ENCODE peak calls at places on chromosomes 2 and 18, in six cellular contexts. V is CD8-positive, alpha-beta memory T cell; C is kidney; W is neural progenitor cell; L is mucosa of descending colon; M is PC-3. H is an unnamed sample. For H3K4me1, the result is how much of the 10 kb centered on the place peaks cover.

GRCh38 chr18:67771271-67771670 is 254.8 kb upstream of the DSEL start:
- DNase-seq in V (no peak), C (no peak), W (no peak), L (no peak), M (peak), H (no peak)

GRCh38 chr2:210663574-210663973 is 107.2 kb downstream of the CPS1 start:
- DNase-seq in V (no peak), C (no peak), W (peak), L (no peak), M (peak), H (peak)

GRCh38 chr18:45119888-45120287 is 439.2 kb downstream of the SETBP1 start:
- DNase-seq in V (no peak), C (no peak), W (no peak), L (no peak), M (no peak), H (peak)

GRCh38 chr2:217995741-217996141 is 7.1 kb downstream of the TNS1 start:
- DNase-seq in V (no peak), C (peak), W (no peak), L (peak), M (no peak), H (peak)

GRCh38 chr2:236899945-236900640 is 185.6 kb upstream of the COPS8 start:
- DNase-seq in V (no peak), C (no peak), W (peak), L (no peak), M (no peak), H (no peak)

GRCh38 chr2:61750624-61751023 is 103.2 kb downstream of the FAM161A start:
- DNase-seq in V (no peak), C (no peak), W (no peak), L (no peak), M (no peak), H (no peak)

GRCh38 chr18:54117853-54118773 is 106.4 kb downstream of the MBD2 start:
- DNase-seq in V (no peak), C (no peak), W (peak), L (no peak), M (no peak), H (no peak)

GRCh38 chr2:121285077-121285449 is at the start of gene TFCP2L1:
- DNase-seq in V (no peak), C (peak), W (peak), L (peak), M (peak), H (peak)

GRCh38 chr2:105070010-105070865 is 32.4 kb downstream of the MRPS9 start:
- DNase-seq in V (no peak), C (no peak), W (no peak), L (no peak), M (no peak), H (no peak)

GRCh38 chr2:110866496-110866895 is 134.1 kb downstream of the ACOXL start:
- DNase-seq in V (no peak), C (no peak), W (peak), L (no peak), M (peak), H (no peak)

GRCh38 chr18:77084757-77085035 is 47.9 kb downstream of the MBP start:
- DNase-seq in V (no peak), C (no peak), W (no peak), L (no peak), M (no peak), H (no peak)

GRCh38 chr2:23327897-23328296 is 57.1 kb upstream of the KLHL29 start:
- DNase-seq in V (no peak), C (no peak), W (no peak), L (no peak), M (no peak), H (no peak)

GRCh38 chr2:203583696-203584095 is 48.6 kb upstream of the RAPH1 start:
- DNase-seq in V (no peak), C (no peak), W (no peak), L (no peak), M (peak), H (no peak)

GRCh38 chr2:5690718-5691658 is 1.2 kb upstream of the SOX11 start:
- DNase-seq in V (no peak), C (peak), W (peak), L (no peak), M (no peak), H (no peak)

GRCh38 chr18:56124186-56124585 is 514.2 kb downstream of the TXNL1 start:
- DNase-seq in V (no peak), C (no peak), W (no peak), L (no peak), M (peak), H (no peak)

GRCh38 chr2:42975358-42975717 is 183.0 kb upstream of the HAAO start:
- DNase-seq in V (no peak), C (no peak), W (no peak), L (peak), M (no peak), H (no peak)

GRCh38 chr2:138689705-138690104 is 90.5 kb downstream of the NXPH2 start:
- DNase-seq in V (no peak), C (no peak), W (no peak), L (no peak), M (no peak), H (no peak)

GRCh38 chr18:51559198-51559901 is 361.9 kb upstream of the MEX3C start:
- DNase-seq in V (no peak), C (no peak), W (no peak), L (no peak), M (no peak), H (no peak)

GRCh38 chr18:23683671-23684070 is 5.6 kb upstream of the LAMA3 start:
- DNase-seq in V (no peak), C (no peak), W (no peak), L (no peak), M (peak), H (no peak)

GRCh38 chr18:75132931-75133525 is 75.9 kb downstream of the PTGR3 start:
- DNase-seq in V (no peak), C (no peak), W (no peak), L (no peak), M (peak), H (no peak)

GRCh38 chr2:23381084-23381483 is 3.9 kb upstream of the KLHL29 start:
- DNase-seq in V (no peak), C (peak), W (no peak), L (no peak), M (peak), H (peak)

GRCh38 chr18:70234667-70235459 is 29.4 kb upstream of the RTTN start:
- DNase-seq in V (no peak), C (no peak), W (no peak), L (no peak), M (no peak), H (no peak)

GRCh38 chr2:20507711-20508110 is 60.8 kb downstream of the RHOB start:
- DNase-seq in V (no peak), C (no peak), W (no peak), L (no peak), M (no peak), H (no peak)

GRCh38 chr2:223076573-223076972 is 24.6 kb downstream of the KCNE4 start:
- DNase-seq in V (no peak), C (no peak), W (no peak), L (no peak), M (peak), H (no peak)

GRCh38 chr2:1010373-1011017 is 59.8 kb downstream of the SNTG2 start:
- DNase-seq in V (no peak), C (no peak), W (peak), L (no peak), M (no peak), H (peak)

GRCh38 chr2:120504936-120505705 is 159.2 kb downstream of the INHBB start:
- DNase-seq in V (no peak), C (peak), W (no peak), L (no peak), M (no peak), H (no peak)

GRCh38 chr2:240248981-240249422 is 108.5 kb upstream of the OTOS start:
- DNase-seq in V (no peak), C (peak), W (no peak), L (peak), M (no peak), H (no peak)

GRCh38 chr2:70570041-70570661 is 16.5 kb upstream of the TGFA start:
- DNase-seq in V (no peak), C (no peak), W (no peak), L (no peak), M (peak), H (no peak)

GRCh38 chr2:240626531-240627300 is 1.4 kb downstream of the GPR35 start:
- DNase-seq in V (no peak), C (peak), W (no peak), L (peak), M (no peak), H (no peak)

GRCh38 chr2:168525741-168526140 is 69.7 kb downstream of the CERS6 start:
- DNase-seq in V (no peak), C (no peak), W (no peak), L (no peak), M (no peak), H (no peak)
- H3K4me1 ChIP-seq in V (under half), C (under half), W (half or more), L (under half), M (under half), H (under half)

GRCh38 chr18:2978208-2978607 is 34.7 kb downstream of the LPIN2 start:
- DNase-seq in V (no peak), C (no peak), W (no peak), L (no peak), M (no peak), H (no peak)

GRCh38 chr18:2979871-2980606 is 32.9 kb downstream of the LPIN2 start:
- DNase-seq in V (no peak), C (peak), W (no peak), L (no peak), M (no peak), H (no peak)

GRCh38 chr18:2980607-2980923 is 32.4 kb downstream of the LPIN2 start:
- DNase-seq in V (no peak), C (no peak), W (no peak), L (no peak), M (no peak), H (no peak)

GRCh38 chr18:2978626-2979025 is 34.3 kb downstream of the LPIN2 start:
- DNase-seq in V (peak), C (no peak), W (no peak), L (no peak), M (peak), H (no peak)

DNA sequence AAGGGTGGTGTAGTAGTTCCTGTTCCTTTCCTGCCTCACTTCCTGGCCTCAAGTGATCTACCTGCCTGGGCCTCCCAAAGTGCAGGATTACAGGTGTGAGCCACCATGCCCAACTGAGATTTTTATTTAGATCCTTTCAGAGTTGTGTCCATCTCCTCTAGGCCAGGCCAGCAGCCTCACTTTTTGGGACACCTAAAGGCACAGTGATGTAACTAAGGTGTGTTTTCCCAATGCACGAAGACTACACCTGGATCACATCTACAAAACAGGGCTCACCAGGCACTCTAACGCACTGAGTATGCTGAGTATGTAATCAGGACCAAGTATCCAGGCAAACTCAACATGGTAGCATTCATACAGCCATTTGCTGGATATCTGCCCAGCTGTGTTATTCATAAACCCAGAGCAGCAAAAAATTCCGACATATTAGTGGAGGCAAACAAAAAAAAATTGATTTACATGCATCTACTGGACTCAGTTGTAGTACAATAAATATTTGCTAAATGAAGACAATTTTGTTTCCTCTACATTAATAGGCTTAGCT is 33.8 kb downstream of the LPIN2 start:
- DNase-seq in V (no peak), C (no peak), W (no peak), L (no peak), M (no peak), H (peak)
- H3K4me1 ChIP-seq in V (half or more), C (under half), W (under half), L (under half), M (under half), H (half or more)

GRCh38 chr2:98477506-98477905 is 32.8 kb downstream of the INPP4A start:
- DNase-seq in V (no peak), C (no peak), W (no peak), L (peak), M (no peak), H (no peak)

GRCh38 chr2:98479959-98480524 is 35.4 kb downstream of the INPP4A start:
- DNase-seq in V (no peak), C (peak), W (no peak), L (peak), M (peak), H (peak)

GRCh38 chr2:98478088-98478551 is 33.5 kb downstream of the INPP4A start:
- DNase-seq in V (no peak), C (no peak), W (no peak), L (peak), M (no peak), H (no peak)

GRCh38 chr2:98480598-98480997 is 35.9 kb downstream of the INPP4A start:
- DNase-seq in V (no peak), C (no peak), W (no peak), L (peak), M (no peak), H (no peak)

DNA sequence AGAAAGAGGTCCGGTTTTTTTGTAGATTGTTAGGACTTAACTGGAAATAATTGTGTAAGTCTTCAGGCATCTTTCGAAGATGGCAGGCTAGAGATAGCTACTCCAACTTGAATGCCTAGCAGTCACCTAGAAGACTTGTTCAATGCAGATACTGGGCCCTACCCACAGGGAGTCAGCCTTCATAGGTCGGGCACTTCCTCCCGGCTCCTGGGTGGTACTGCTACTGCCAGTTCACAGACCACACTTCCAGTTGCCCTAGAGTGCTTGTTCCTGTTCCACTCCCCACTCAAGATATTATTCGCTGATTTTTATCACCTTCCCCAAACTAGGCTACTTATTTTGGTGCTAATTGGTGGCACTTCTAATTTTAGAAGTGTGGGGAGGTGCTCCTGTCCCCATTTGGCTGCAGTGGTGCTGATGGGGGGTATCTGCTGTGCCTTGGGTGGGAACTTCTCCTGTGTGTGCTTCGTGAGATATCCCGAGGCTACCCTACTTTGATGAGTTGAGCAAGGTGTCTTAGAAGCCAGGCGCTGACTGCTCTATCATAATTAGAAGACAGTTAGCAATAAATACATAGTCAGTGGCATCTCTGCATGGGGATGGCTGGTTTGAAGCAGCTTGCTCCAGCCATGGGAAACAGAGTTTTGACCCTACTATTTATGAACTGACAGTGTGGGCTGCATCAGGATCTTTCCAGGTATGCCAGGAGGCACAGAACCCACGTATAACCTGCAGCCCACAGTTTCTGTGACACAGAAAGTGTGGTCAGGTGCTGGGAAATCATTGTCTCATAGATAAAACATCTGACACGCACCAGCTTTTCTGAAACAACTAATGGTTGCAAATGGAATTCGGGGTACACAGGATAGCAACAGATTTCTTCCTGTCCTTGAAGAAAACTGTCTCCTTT is 34.5 kb downstream of the INPP4A start:
- DNase-seq in V (no peak), C (no peak), W (no peak), L (peak), M (no peak), H (no peak)
- H3K4me1 ChIP-seq in V (half or more), C (under half), W (under half), L (half or more), M (half or more), H (under half)

GRCh38 chr2:72830273-72830672 is 4.4 kb upstream of the EXOC6B start:
- DNase-seq in V (no peak), C (no peak), W (no peak), L (no peak), M (no peak), H (no peak)

GRCh38 chr2:72827495-72827894 is 1.7 kb upstream of the EXOC6B start:
- DNase-seq in V (no peak), C (no peak), W (no peak), L (no peak), M (no peak), H (no peak)

GRCh38 chr2:72828840-72829507 is 3.1 kb upstream of the EXOC6B start:
- DNase-seq in V (no peak), C (no peak), W (no peak), L (no peak), M (no peak), H (no peak)

GRCh38 chr2:72826156-72826477 is 284 bp upstream of the EXOC6B start:
- DNase-seq in V (no peak), C (no peak), W (no peak), L (no peak), M (no peak), H (no peak)

GRCh38 chr2:72827999-72828646 is 2.3 kb upstream of the EXOC6B start:
- DNase-seq in V (no peak), C (no peak), W (no peak), L (no peak), M (peak), H (no peak)
- H3K4me1 ChIP-seq in V (under half), C (under half), W (under half), L (under half), M (under half), H (under half)

GRCh38 chr2:232550351-232551261 is at the start of the genes EIF4E2 and TIGD1:
- DNase-seq in V (peak), C (peak), W (peak), L (peak), M (peak), H (peak)
- H3K4me1 ChIP-seq in V (half or more), C (under half), W (under half), L (under half), M (under half), H (under half)

DNA sequence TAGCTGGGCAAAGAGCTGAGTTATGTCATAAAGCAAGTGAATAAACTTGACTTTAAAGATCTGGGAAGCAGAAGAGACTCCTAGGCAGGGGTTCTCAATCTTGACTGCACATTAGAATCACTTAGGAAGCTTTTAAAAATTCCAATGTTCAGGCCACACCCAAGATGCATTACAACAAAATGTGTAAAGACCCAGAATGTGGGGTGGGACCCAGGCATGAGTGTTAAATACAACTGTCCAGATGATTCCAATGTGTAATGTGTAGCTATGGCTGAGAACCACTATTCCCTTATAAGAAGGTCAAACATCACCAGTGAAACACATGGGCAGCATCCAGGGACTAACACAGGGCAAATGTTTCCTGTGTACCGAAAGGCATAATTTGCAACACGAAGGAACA is 74.4 kb upstream of the STK17B start:
- DNase-seq in V (no peak), C (no peak), W (no peak), L (no peak), M (no peak), H (no peak)
- H3K4me1 ChIP-seq in V (half or more), C (under half), W (under half), L (under half), M (under half), H (under half)

GRCh38 chr2:205658068-205658467 is 24.2 kb upstream of the NRP2 start:
- DNase-seq in V (no peak), C (no peak), W (no peak), L (no peak), M (no peak), H (no peak)

GRCh38 chr2:205656426-205656795 is 25.9 kb upstream of the NRP2 start:
- DNase-seq in V (no peak), C (no peak), W (no peak), L (no peak), M (no peak), H (no peak)

GRCh38 chr2:205657579-205657978 is 24.7 kb upstream of the NRP2 start:
- DNase-seq in V (no peak), C (no peak), W (no peak), L (no peak), M (no peak), H (no peak)

GRCh38 chr2:205655775-205656425 is 26.4 kb upstream of the NRP2 start:
- DNase-seq in V (no peak), C (no peak), W (no peak), L (no peak), M (no peak), H (no peak)

GRCh38 chr2:205654878-205655601 is 27.3 kb upstream of the NRP2 start:
- DNase-seq in V (no peak), C (no peak), W (no peak), L (no peak), M (peak), H (no peak)
- H3K4me1 ChIP-seq in V (under half), C (under half), W (under half), L (under half), M (under half), H (under half)

DNA sequence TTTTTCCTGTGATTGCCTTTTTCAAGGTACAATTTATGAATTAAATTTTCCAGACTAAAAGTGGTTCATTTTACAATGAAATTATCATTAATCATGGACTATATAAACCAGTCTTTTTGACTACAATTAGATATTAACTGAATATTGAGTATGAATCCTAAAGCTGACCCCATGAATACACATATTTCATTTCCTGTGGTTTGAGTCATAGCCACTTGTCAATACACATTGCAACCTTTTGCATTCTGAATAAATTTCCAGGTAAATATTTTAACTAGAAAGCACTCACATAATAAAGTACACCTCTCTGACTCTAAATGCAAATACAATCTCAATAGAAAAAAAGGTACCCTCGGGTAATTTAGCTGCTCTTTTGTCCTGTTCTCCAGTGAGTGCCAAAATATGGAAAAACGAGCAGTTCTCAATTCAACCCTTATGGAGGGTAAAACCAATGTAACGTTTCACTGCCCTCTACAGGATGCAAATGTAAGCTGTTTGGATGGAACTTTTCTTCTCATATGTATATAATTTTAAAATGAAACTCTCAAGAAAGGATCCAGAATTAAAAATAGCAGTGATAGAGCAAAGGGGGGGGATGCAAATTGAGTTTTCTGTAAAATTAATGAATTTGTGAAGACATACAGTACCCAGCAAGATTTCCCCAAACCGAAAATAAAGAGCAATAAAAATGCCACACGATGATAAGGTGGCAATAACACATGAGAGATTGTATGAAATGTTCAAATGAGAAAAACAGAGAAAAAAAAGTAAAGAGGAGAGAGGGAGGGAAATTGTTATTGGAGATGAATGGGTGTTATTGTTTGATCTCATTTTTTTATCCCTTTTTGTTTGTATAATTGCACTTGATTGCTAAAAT is 1795.7 kb upstream of the PIK3C3 start:
- DNase-seq in V (no peak), C (no peak), W (peak), L (no peak), M (peak), H (no peak)
- H3K4me1 ChIP-seq in V (under half), C (under half), W (under half), L (under half), M (under half), H (under half)

GRCh38 chr2:71872466-71873051 is 275.1 kb downstream of the CYP26B1 start:
- DNase-seq in V (no peak), C (no peak), W (no peak), L (no peak), M (no peak), H (no peak)
- H3K4me1 ChIP-seq in V (under half), C (under half), W (under half), L (under half), M (under half), H (under half)